ENCODE peak calls at places on chromosome 5, in six cellular contexts. B is stimulated activated CD4-positive, alpha-beta T cell treated with anti-CD3 and anti-CD28 coated beads, Interleukin-1b, Interleukin-23, amount 100 ng/mL, for 4 hours; R is mesendoderm; L is neural crest cell; G is NCI-H1105; K is CD8-positive, alpha-beta memory T cell. W is an unnamed sample.

GRCh38 chr5:61471352-61471751 is 139.3 kb downstream of the ZSWIM6 start:
- DNase-seq in B (no peak), R (no peak), L (no peak), G (no peak), K (no peak), W (no peak)

GRCh38 chr5:173163219-173163618 is 18.9 kb downstream of the BNIP1 start:
- DNase-seq in B (no peak), R (peak; percentile 42), L (no peak), G (no peak), K (no peak), W (no peak)

GRCh38 chr5:124402144-124402581 is 344.3 kb downstream of the ZNF608 start:
- DNase-seq in B (no peak), R (peak; percentile 17), L (no peak), G (no peak), K (no peak), W (peak; percentile 23)

GRCh38 chr5:179549973-179550510 is 312 bp upstream of the RUFY1 start:
- DNase-seq in B (no peak), R (no peak), L (no peak), G (no peak), K (no peak), W (no peak)

GRCh38 chr5:32276173-32276853 is 36.4 kb downstream of the MTMR12 start:
- DNase-seq in B (no peak), R (peak; percentile 86), L (no peak), G (no peak), K (no peak), W (no peak)

GRCh38 chr5:150217874-150218692 is 28.2 kb downstream of the SLC6A7 start:
- DNase-seq in B (peak; percentile 64), R (peak; percentile 86), L (peak; percentile 92), G (peak; percentile 36), K (peak; percentile 69), W (peak; percentile 90)

GRCh38 chr5:15690611-15691010 is 190.6 kb downstream of the FBXL7 start:
- DNase-seq in B (no peak), R (no peak), L (no peak), G (no peak), K (no peak), W (no peak)

GRCh38 chr5:57441557-57441956 is 41.1 kb downstream of the ACTBL2 start:
- DNase-seq in B (no peak), R (no peak), L (no peak), G (no peak), K (no peak), W (no peak)

GRCh38 chr5:1830571-1831228 is 29.5 kb downstream of the NDUFS6 start:
- DNase-seq in B (no peak), R (no peak), L (no peak), G (no peak), K (no peak), W (no peak)

GRCh38 chr5:81353189-81353588 is 40.7 kb downstream of the ACOT12 start:
- DNase-seq in B (no peak), R (no peak), L (no peak), G (no peak), K (no peak), W (no peak)

GRCh38 chr5:100464418-100464817 is 70.8 kb upstream of the FAM174A start:
- DNase-seq in B (no peak), R (no peak), L (no peak), G (no peak), K (no peak), W (no peak)

GRCh38 chr5:14959443-14960119 is 88.0 kb upstream of the ANKH start:
- DNase-seq in B (no peak), R (no peak), L (no peak), G (no peak), K (no peak), W (no peak)

GRCh38 chr5:119168401-119168800 is 97.5 kb downstream of the DMXL1 start:
- DNase-seq in B (no peak), R (no peak), L (no peak), G (no peak), K (no peak), W (no peak)

GRCh38 chr5:150517272-150518152 is 9.6 kb downstream of the NDST1 start:
- DNase-seq in B (no peak), R (peak; percentile 47), L (no peak), G (peak; percentile 16), K (no peak), W (peak; percentile 91)

GRCh38 chr5:133582971-133583370 is 29.4 kb downstream of the FSTL4 start:
- DNase-seq in B (no peak), R (peak; percentile 36), L (no peak), G (no peak), K (no peak), W (no peak)

GRCh38 chr5:179868541-179868940 is 9.9 kb upstream of the MRNIP start:
- DNase-seq in B (no peak), R (no peak), L (no peak), G (no peak), K (no peak), W (no peak)

GRCh38 chr5:78533356-78533755 is 115.2 kb downstream of the LHFPL2 start:
- DNase-seq in B (no peak), R (peak; percentile 72), L (no peak), G (no peak), K (no peak), W (no peak)

GRCh38 chr5:132070460-132071337 is 2.9 kb upstream of the CSF2 start:
- DNase-seq in B (no peak), R (no peak), L (no peak), G (no peak), K (no peak), W (no peak)

GRCh38 chr5:50969207-50970145 is 303.0 kb downstream of the PARP8 start:
- DNase-seq in B (no peak), R (peak; percentile 36), L (peak; percentile 12), G (no peak), K (no peak), W (no peak)

GRCh38 chr5:168366124-168366523 is 74.7 kb downstream of the WWC1 start:
- DNase-seq in B (no peak), R (peak; percentile 77), L (no peak), G (no peak), K (no peak), W (no peak)

GRCh38 chr5:73143716-73144115 is 23.3 kb downstream of the TMEM171 start:
- DNase-seq in B (no peak), R (no peak), L (no peak), G (no peak), K (no peak), W (no peak)

GRCh38 chr5:142699105-142699720 is 13.3 kb upstream of the FGF1 start:
- DNase-seq in B (peak; percentile 61), R (peak; percentile 85), L (peak; percentile 97), G (peak; percentile 16), K (peak; percentile 66), W (peak; percentile 85)

GRCh38 chr5:1670342-1670741 is 129.3 kb downstream of the MRPL36 start:
- DNase-seq in B (no peak), R (no peak), L (no peak), G (no peak), K (no peak), W (no peak)

GRCh38 chr5:157747173-157747758 is 3.8 kb downstream of the LSM11 start:
- DNase-seq in B (no peak), R (no peak), L (no peak), G (no peak), K (no peak), W (no peak)

GRCh38 chr5:83991566-83992224 is 271.0 kb upstream of the HAPLN1 start:
- DNase-seq in B (no peak), R (no peak), L (no peak), G (no peak), K (no peak), W (no peak)

GRCh38 chr5:157546456-157547100 is 29.0 kb downstream of the ADAM19 start:
- DNase-seq in B (no peak), R (peak; percentile 94), L (no peak), G (no peak), K (no peak), W (no peak)

GRCh38 chr5:143741418-143741817 is 70.5 kb upstream of the HMHB1 start:
- DNase-seq in B (no peak), R (no peak), L (no peak), G (no peak), K (no peak), W (no peak)

GRCh38 chr5:75034137-75034739 is 18.1 kb downstream of the GCNT4 start:
- DNase-seq in B (no peak), R (no peak), L (no peak), G (no peak), K (peak; percentile 26), W (peak; percentile 36)

GRCh38 chr5:73304381-73304780 is 131.4 kb downstream of the TMEM174 start:
- DNase-seq in B (no peak), R (no peak), L (no peak), G (no peak), K (no peak), W (no peak)

GRCh38 chr5:82628364-82628910 is 350.3 kb upstream of the RPS23 start:
- DNase-seq in B (no peak), R (no peak), L (no peak), G (no peak), K (no peak), W (no peak)

W was measured in transverse colon.